ENCODE peak calls at places on chromosomes 16 and 17, in six cellular contexts. O is ovary; G is tibial artery; J is CD4-positive, CD25-positive, alpha-beta regulatory T cell; W is CD8-positive, alpha-beta memory T cell; N is aorta. T is an unnamed sample.

GRCh38 chr16:48850097-48850496 is 240.1 kb upstream of the N4BP1 start:
- DNase-seq in O (no peak), G (no peak), J (no peak), W (no peak), N (no peak), T (no peak)

GRCh38 chr17:74011963-74012362 is 191.5 kb upstream of the RPL38 start:
- DNase-seq in O (no peak), G (no peak), J (no peak), W (no peak), N (no peak), T (no peak)

GRCh38 chr16:89357055-89357454 is 133.3 kb downstream of the ANKRD11 start:
- DNase-seq in O (no peak), G (no peak), J (peak), W (no peak), N (peak), T (no peak)

GRCh38 chr17:332023-332422 is 20.6 kb downstream of the RPH3AL start:
- DNase-seq in O (peak), G (peak), J (no peak), W (no peak), N (peak), T (no peak)

GRCh38 chr17:82419471-82419995 is 1.1 kb upstream of the OGFOD3 start:
- DNase-seq in O (no peak), G (no peak), J (peak), W (peak), N (no peak), T (no peak)

GRCh38 chr17:11730747-11731146 is 132.5 kb downstream of the DNAH9 start:
- DNase-seq in O (no peak), G (no peak), J (no peak), W (no peak), N (no peak), T (no peak)

GRCh38 chr17:75521951-75522727 is 3.4 kb upstream of the LLGL2 start:
- DNase-seq in O (no peak), G (no peak), J (no peak), W (no peak), N (no peak), T (no peak)

GRCh38 chr17:69444023-69444422 is 29.5 kb downstream of the MAP2K6 start:
- DNase-seq in O (no peak), G (no peak), J (no peak), W (no peak), N (no peak), T (no peak)

GRCh38 chr17:30031214-30031869 is 85.3 kb upstream of the NSRP1 start:
- DNase-seq in O (no peak), G (no peak), J (peak), W (no peak), N (no peak), T (no peak)

GRCh38 chr16:11665071-11665491 is 3.2 kb upstream of the SNN start:
- DNase-seq in O (no peak), G (peak), J (peak), W (peak), N (no peak), T (no peak)

GRCh38 chr16:3127745-3128144 is 7.1 kb upstream of the ZNF213 start:
- DNase-seq in O (no peak), G (no peak), J (no peak), W (no peak), N (no peak), T (no peak)

GRCh38 chr16:87575027-87575804 is 27.1 kb upstream of the JPH3 start:
- DNase-seq in O (no peak), G (no peak), J (no peak), W (no peak), N (peak), T (peak)

GRCh38 chr17:63435681-63436522 is 10.2 kb downstream of the CYB561 start:
- DNase-seq in O (no peak), G (no peak), J (no peak), W (no peak), N (peak), T (no peak)

GRCh38 chr17:45129426-45129939 is 2.8 kb downstream of the PLCD3 start:
- DNase-seq in O (peak), G (no peak), J (no peak), W (no peak), N (no peak), T (peak)
- H3K4me3 ChIP-seq in O (no peak), G (no peak), J (no peak), W (no peak), N (no peak), T (no peak)

DNA sequence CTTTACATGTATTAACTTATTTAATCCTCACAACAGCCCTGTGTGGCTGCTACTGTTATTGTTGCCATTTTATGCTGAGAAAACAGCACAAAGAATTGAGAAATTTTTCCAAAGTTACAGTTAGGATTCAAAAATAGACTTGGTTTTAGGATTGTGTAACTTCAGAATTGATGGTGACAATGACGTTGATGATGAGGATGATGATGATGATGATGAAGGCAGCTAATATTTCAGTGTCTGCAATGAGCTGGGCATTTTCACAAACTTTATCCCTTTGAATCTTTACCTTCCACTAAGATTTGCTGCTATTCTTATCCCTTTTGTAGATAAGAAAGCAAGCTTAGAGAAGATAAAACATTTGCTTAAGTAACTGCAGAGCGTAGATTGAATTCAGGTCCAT is 22.1 kb downstream of the PRKCB start:
- DNase-seq in O (no peak), G (no peak), J (no peak), W (no peak), N (no peak), T (no peak)
- H3K4me3 ChIP-seq in O (no peak), G (no peak), J (no peak), W (no peak), N (no peak), T (no peak)

GRCh38 chr17:35373984-35374765 is 754 bp upstream of the SLFN11 start:
- DNase-seq in O (peak), G (peak), J (peak), W (peak), N (peak), T (peak)

GRCh38 chr17:35372846-35373531 is 432 bp downstream of the SLFN11 start:
- DNase-seq in O (peak), G (no peak), J (peak), W (peak), N (no peak), T (peak)

GRCh38 chr17:35373532-35373983 is at the start of gene SLFN11:
- DNase-seq in O (peak), G (peak), J (peak), W (peak), N (peak), T (peak)

GRCh38 chr17:35376245-35376644 is 2.8 kb upstream of the SLFN11 start:
- DNase-seq in O (no peak), G (no peak), J (peak), W (no peak), N (no peak), T (no peak)

GRCh38 chr17:35374766-35375344 is 1.4 kb upstream of the SLFN11 start:
- DNase-seq in O (no peak), G (no peak), J (no peak), W (no peak), N (no peak), T (no peak)
- H3K4me3 ChIP-seq in O (peak), G (peak), J (peak), W (peak), N (peak), T (peak)

GRCh38 chr16:68869492-68870084 is 26.3 kb downstream of the TANGO6 start:
- DNase-seq in O (no peak), G (no peak), J (no peak), W (no peak), N (no peak), T (no peak)

GRCh38 chr16:68860978-68861892 is 17.9 kb downstream of the TANGO6 start:
- DNase-seq in O (no peak), G (no peak), J (no peak), W (no peak), N (no peak), T (no peak)

DNA sequence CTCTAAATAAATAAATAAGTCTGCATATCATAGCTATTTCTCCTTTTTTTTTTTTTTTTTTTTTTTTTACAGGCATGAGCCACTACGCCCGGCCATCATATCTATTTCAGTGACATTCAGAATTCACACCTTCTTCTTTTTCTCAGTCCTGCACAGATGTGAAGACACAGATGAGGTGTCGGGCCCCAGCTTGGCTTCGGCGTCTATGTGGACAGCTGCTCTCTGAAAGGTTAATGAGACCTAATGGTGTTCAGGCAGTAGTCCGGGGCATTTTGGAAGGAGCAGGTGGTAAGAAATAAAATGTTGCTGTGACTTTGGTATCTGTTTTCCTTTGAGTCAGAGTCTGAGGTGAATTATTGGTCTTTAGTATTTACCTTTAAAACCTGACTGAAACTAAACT is 23.6 kb downstream of the TANGO6 start:
- DNase-seq in O (no peak), G (no peak), J (no peak), W (no peak), N (no peak), T (no peak)
- H3K4me3 ChIP-seq in O (no peak), G (no peak), J (no peak), W (no peak), N (no peak), T (no peak)

GRCh38 chr16:55184619-55185018 is 139.4 kb upstream of the IRX6 start:
- DNase-seq in O (no peak), G (no peak), J (no peak), W (no peak), N (no peak), T (no peak)

GRCh38 chr16:55184052-55184451 is 140.0 kb upstream of the IRX6 start:
- DNase-seq in O (no peak), G (no peak), J (no peak), W (no peak), N (no peak), T (no peak)

GRCh38 chr16:55189975-55190636 is 133.9 kb upstream of the IRX6 start:
- DNase-seq in O (no peak), G (no peak), J (no peak), W (no peak), N (no peak), T (no peak)

GRCh38 chr16:55189179-55189578 is 134.8 kb upstream of the IRX6 start:
- DNase-seq in O (no peak), G (no peak), J (no peak), W (no peak), N (no peak), T (no peak)
- H3K4me3 ChIP-seq in O (no peak), G (no peak), J (no peak), W (no peak), N (no peak), T (no peak)

GRCh38 chr16:65117701-65118448 is 4.0 kb downstream of the CDH11 start:
- DNase-seq in O (peak), G (peak), J (peak), W (no peak), N (peak), T (peak)
- H3K4me3 ChIP-seq in O (no peak), G (no peak), J (no peak), W (no peak), N (no peak), T (no peak)

DNA sequence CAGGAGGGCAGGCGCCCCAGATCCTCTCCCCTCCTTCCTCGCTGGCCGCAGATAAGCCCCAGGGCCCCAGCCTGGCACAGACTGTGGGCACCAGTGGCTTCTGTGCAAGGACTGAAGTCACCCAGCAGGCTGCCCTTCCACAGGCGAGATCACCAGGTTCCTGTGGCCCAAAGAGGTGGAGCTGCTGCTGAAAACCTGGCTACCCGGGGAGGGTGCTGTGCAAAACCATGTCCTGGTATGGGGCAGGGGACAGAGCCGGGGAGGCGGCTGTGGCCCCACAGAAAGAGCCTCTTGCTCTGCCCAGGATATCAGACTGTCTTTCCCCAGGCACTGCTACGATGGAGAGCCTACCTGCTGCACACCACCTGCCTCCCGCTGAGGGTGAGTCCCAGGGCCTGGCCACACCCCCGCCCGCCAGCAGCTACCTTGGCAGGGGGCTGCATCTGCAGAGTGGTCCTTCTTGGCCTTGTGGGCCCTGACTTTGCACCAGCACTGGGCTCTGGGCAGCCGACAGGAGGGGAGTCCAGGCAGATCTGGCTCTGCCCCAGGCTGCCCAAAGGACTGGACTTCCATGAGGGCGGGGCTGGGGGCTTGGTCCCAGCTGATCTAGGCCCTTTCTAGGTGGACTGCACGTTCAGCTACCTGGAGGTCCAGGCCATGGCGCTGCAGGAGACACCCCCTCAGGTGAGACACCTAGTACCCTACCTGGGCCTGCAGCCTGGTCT is 615 bp downstream of the CARMIL2 start:
- DNase-seq in O (no peak), G (no peak), J (no peak), W (no peak), N (no peak), T (no peak)
- H3K4me3 ChIP-seq in O (no peak), G (no peak), J (peak), W (peak), N (no peak), T (peak)

T was measured in HAP-1.